ENCODE peak calls at places on chromosomes 12 and 14, in five cellular contexts. One of them, this sample, is unnamed.

GRCh38 chr14:30532264-30532663 is 26.7 kb upstream of the G2E3 start:
- DNase-seq in RWPE1: no peak
- DNase-seq in CD8-positive, alpha-beta T cell: no peak
- DNase-seq in activated B cell treated with CpG ODN at 0.5 μM for 24 hours: no peak
- DNase-seq in ovary: no peak
- DNase-seq in this sample: no peak

GRCh38 chr12:125028106-125028505 is 34.7 kb downstream of the BRI3BP start:
- DNase-seq in RWPE1: no peak
- DNase-seq in CD8-positive, alpha-beta T cell: no peak
- DNase-seq in activated B cell treated with CpG ODN at 0.5 μM for 24 hours: no peak
- DNase-seq in ovary: no peak
- DNase-seq in this sample: no peak

GRCh38 chr14:90521121-90521929 is 124.5 kb downstream of the CALM1 start:
- DNase-seq in RWPE1: no peak
- DNase-seq in CD8-positive, alpha-beta T cell: no peak
- DNase-seq in activated B cell treated with CpG ODN at 0.5 μM for 24 hours: no peak
- DNase-seq in ovary: peak; percentile 71
- DNase-seq in this sample: no peak

GRCh38 chr12:41942355-41942754 is 202.3 kb downstream of the GXYLT1 start:
- DNase-seq in RWPE1: no peak
- DNase-seq in CD8-positive, alpha-beta T cell: no peak
- DNase-seq in activated B cell treated with CpG ODN at 0.5 μM for 24 hours: no peak
- DNase-seq in ovary: no peak
- DNase-seq in this sample: no peak

GRCh38 chr12:64951944-64952343 is 127.5 kb downstream of the TBC1D30 start:
- DNase-seq in RWPE1: no peak
- DNase-seq in CD8-positive, alpha-beta T cell: no peak
- DNase-seq in activated B cell treated with CpG ODN at 0.5 μM for 24 hours: no peak
- DNase-seq in ovary: no peak
- DNase-seq in this sample: no peak

GRCh38 chr12:2299207-2299606 is 246.4 kb downstream of the CACNA1C start:
- DNase-seq in RWPE1: no peak
- DNase-seq in CD8-positive, alpha-beta T cell: no peak
- DNase-seq in activated B cell treated with CpG ODN at 0.5 μM for 24 hours: no peak
- DNase-seq in ovary: no peak
- DNase-seq in this sample: no peak

GRCh38 chr14:57066887-57067513 is 201.7 kb downstream of the EXOC5 start:
- DNase-seq in RWPE1: no peak
- DNase-seq in CD8-positive, alpha-beta T cell: no peak
- DNase-seq in activated B cell treated with CpG ODN at 0.5 μM for 24 hours: no peak
- DNase-seq in ovary: peak; percentile 26
- DNase-seq in this sample: no peak

GRCh38 chr14:81400202-81400678 is at the start of gene STON2:
- DNase-seq in RWPE1: peak; percentile 82
- DNase-seq in CD8-positive, alpha-beta T cell: no peak
- DNase-seq in activated B cell treated with CpG ODN at 0.5 μM for 24 hours: no peak
- DNase-seq in ovary: no peak
- DNase-seq in this sample: no peak

GRCh38 chr12:81022531-81022930 is 55.3 kb upstream of the ACSS3 start:
- DNase-seq in RWPE1: no peak
- DNase-seq in CD8-positive, alpha-beta T cell: no peak
- DNase-seq in activated B cell treated with CpG ODN at 0.5 μM for 24 hours: no peak
- DNase-seq in ovary: no peak
- DNase-seq in this sample: no peak

GRCh38 chr14:77654001-77654431 is 37.6 kb upstream of the SPTLC2 start:
- DNase-seq in RWPE1: no peak
- DNase-seq in CD8-positive, alpha-beta T cell: no peak
- DNase-seq in activated B cell treated with CpG ODN at 0.5 μM for 24 hours: no peak
- DNase-seq in ovary: no peak
- DNase-seq in this sample: no peak

GRCh38 chr14:23640524-23641141 is 4.5 kb downstream of the DHRS2 start:
- DNase-seq in RWPE1: no peak
- DNase-seq in CD8-positive, alpha-beta T cell: no peak
- DNase-seq in activated B cell treated with CpG ODN at 0.5 μM for 24 hours: no peak
- DNase-seq in ovary: peak; percentile 92
- DNase-seq in this sample: peak; percentile 53

DNA sequence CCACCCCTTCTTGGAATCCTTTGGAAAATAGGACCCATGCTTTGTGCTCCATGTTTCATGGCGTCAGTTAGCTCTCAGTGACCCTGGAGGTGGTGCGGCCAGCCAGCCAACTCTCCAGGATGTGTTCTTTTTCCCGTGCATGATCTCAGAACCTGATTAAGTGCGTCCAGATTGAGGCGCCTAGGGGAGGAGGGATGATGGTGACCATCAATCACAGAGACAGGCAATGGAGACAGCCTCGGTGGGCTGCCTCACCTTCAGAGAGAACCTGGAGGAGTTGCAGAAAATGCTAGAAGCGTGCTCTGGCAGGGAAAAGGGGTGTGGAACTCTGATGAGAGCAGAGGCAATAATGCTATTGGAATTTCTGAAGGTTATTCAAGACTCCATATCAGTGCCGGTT is 53.1 kb upstream of the IGF1 start:
- DNase-seq in RWPE1: no peak
- DNase-seq in CD8-positive, alpha-beta T cell: no peak
- DNase-seq in activated B cell treated with CpG ODN at 0.5 μM for 24 hours: no peak
- DNase-seq in ovary: no peak
- DNase-seq in this sample: no peak
- TF ChIP-seq CTCF in RWPE1: no peak
- TF ChIP-seq CTCF in CD8-positive, alpha-beta T cell: no peak
- TF ChIP-seq CTCF in activated B cell treated with CpG ODN at 0.5 μM for 24 hours: no peak
- TF ChIP-seq CTCF in ovary: no peak
- TF ChIP-seq CTCF in this sample: no peak

GRCh38 chr12:60977966-60978365 is 1282.2 kb upstream of the USP15 start:
- DNase-seq in RWPE1: peak; percentile 6
- DNase-seq in CD8-positive, alpha-beta T cell: no peak
- DNase-seq in activated B cell treated with CpG ODN at 0.5 μM for 24 hours: no peak
- DNase-seq in ovary: no peak
- DNase-seq in this sample: no peak
- TF ChIP-seq CTCF in RWPE1: no peak
- TF ChIP-seq CTCF in CD8-positive, alpha-beta T cell: no peak
- TF ChIP-seq CTCF in activated B cell treated with CpG ODN at 0.5 μM for 24 hours: no peak
- TF ChIP-seq CTCF in ovary: no peak
- TF ChIP-seq CTCF in this sample: no peak

GRCh38 chr12:111387747-111388365 is 17.9 kb upstream of the SH2B3 start:
- DNase-seq in RWPE1: no peak
- DNase-seq in CD8-positive, alpha-beta T cell: no peak
- DNase-seq in activated B cell treated with CpG ODN at 0.5 μM for 24 hours: no peak
- DNase-seq in ovary: no peak
- DNase-seq in this sample: no peak
- TF ChIP-seq CTCF in RWPE1: no peak
- TF ChIP-seq CTCF in CD8-positive, alpha-beta T cell: no peak
- TF ChIP-seq CTCF in activated B cell treated with CpG ODN at 0.5 μM for 24 hours: no peak
- TF ChIP-seq CTCF in ovary: no peak
- TF ChIP-seq CTCF in this sample: no peak

DNA sequence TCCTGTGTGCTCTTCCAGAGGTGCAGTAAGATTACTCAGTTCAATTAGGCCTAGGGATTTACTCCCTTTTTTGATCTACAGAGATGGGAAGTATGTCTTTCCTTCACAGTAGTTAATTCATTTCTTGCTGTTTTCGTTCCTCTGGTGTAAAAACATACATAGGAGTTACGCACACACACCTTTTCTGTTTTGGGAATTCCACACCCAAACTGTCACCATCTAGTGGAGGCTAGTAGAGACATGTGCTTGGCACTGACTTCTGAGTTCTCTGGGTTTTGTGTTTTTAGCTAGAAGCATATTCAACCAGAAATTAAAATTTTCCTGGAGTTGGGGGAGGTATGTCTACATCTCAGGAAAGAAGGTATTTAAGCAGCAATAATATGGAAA is 1.4 kb downstream of the SUSD6 start:
- DNase-seq in RWPE1: peak; percentile 28
- DNase-seq in CD8-positive, alpha-beta T cell: no peak
- DNase-seq in activated B cell treated with CpG ODN at 0.5 μM for 24 hours: no peak
- DNase-seq in ovary: no peak
- DNase-seq in this sample: no peak
- TF ChIP-seq CTCF in RWPE1: peak; percentile 31
- TF ChIP-seq CTCF in CD8-positive, alpha-beta T cell: no peak
- TF ChIP-seq CTCF in activated B cell treated with CpG ODN at 0.5 μM for 24 hours: no peak
- TF ChIP-seq CTCF in ovary: no peak
- TF ChIP-seq CTCF in this sample: peak; percentile 12

DNA sequence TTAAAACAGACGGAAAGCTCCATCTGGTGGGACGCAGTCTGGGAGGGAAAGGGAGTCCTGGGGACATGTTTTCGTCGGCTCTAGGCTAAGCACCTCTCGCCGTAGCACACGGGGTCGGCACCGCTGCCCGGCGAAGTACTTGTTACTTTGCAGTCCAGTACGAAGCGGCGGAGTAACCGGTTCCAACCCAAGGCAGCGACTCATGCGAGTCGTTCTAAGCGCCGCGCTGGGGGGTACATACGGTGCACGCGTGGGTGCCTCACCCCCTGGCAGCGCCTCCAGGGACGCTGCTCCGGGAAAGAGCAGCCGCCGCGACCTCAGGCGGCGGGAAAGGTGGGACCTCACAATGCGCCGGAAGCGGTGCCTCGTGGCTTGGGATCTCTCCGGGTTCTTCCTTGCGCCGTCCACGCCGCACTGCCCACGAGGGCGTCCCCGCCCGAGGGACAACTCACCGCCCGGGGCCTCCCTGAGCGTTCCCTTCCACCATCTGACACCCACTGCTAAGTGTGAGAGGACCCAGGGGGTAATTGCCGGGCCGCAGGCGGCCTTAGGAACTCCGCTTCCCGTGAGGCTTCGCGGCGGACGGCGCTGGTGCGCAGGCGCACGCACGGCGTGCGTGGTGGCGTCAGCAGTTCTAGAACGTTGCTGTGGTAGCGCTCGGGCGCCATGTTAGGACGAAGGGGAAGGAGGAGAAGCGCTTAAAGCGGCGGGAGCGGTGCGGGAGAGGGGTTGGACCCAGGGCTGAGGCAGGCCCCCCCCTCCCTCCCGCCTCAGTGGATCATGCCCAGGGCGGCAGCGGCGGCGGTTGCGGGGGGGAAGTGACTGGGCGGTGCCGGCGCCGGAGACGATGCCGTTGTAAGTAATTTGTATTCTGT is at the start of gene PAPOLA:
- DNase-seq in RWPE1: peak; percentile 90
- DNase-seq in CD8-positive, alpha-beta T cell: peak; percentile 94
- DNase-seq in activated B cell treated with CpG ODN at 0.5 μM for 24 hours: peak; percentile 96
- DNase-seq in ovary: peak; percentile 95
- DNase-seq in this sample: peak; percentile 56
- TF ChIP-seq CTCF in RWPE1: no peak
- TF ChIP-seq CTCF in CD8-positive, alpha-beta T cell: no peak
- TF ChIP-seq CTCF in activated B cell treated with CpG ODN at 0.5 μM for 24 hours: no peak
- TF ChIP-seq CTCF in ovary: no peak
- TF ChIP-seq CTCF in this sample: peak; percentile 22

GRCh38 chr12:123384318-123384993 is 524 bp downstream of the KMT5A start:
- DNase-seq in RWPE1: peak; percentile 25
- DNase-seq in CD8-positive, alpha-beta T cell: no peak
- DNase-seq in activated B cell treated with CpG ODN at 0.5 μM for 24 hours: no peak
- DNase-seq in ovary: no peak
- DNase-seq in this sample: no peak
- TF ChIP-seq CTCF in RWPE1: no peak
- TF ChIP-seq CTCF in CD8-positive, alpha-beta T cell: no peak
- TF ChIP-seq CTCF in activated B cell treated with CpG ODN at 0.5 μM for 24 hours: no peak
- TF ChIP-seq CTCF in ovary: no peak
- TF ChIP-seq CTCF in this sample: no peak

DNA sequence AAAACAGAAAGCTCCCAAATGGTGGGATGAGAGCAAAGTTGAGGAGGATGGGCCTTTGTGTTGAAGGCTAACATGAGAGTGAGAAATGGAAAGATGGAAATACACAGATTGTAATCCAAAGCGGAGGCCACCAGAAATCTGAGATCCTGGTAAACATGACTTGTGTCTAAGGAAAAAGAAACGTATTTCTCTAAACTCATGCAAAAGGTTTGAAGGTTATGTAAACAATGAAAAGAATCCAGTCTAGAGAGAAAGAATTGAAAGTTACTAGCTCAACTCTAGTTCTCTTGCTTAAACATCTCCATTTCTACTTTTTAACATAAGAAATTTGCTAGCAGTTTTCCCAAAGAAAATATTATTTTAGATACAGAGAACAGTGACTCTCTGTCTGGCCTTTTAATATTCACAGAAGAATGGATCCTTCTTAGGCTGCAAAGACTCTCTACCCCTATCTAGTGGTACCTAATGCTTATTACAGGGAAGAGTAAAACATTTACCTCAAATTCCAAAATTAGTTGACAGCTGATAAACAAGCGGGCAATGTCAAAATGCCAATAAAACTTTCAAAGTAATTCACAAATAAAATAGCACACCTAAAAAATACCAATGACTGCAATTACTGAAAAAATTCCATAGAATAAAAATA is 75.8 kb upstream of the SOX5 start:
- DNase-seq in RWPE1: no peak
- DNase-seq in CD8-positive, alpha-beta T cell: no peak
- DNase-seq in activated B cell treated with CpG ODN at 0.5 μM for 24 hours: no peak
- DNase-seq in ovary: no peak
- DNase-seq in this sample: no peak
- TF ChIP-seq CTCF in RWPE1: no peak
- TF ChIP-seq CTCF in CD8-positive, alpha-beta T cell: no peak
- TF ChIP-seq CTCF in activated B cell treated with CpG ODN at 0.5 μM for 24 hours: no peak
- TF ChIP-seq CTCF in ovary: no peak
- TF ChIP-seq CTCF in this sample: no peak

GRCh38 chr12:33944703-33945437 is 77.4 kb upstream of the ALG10 start:
- DNase-seq in RWPE1: no peak
- DNase-seq in CD8-positive, alpha-beta T cell: no peak
- DNase-seq in activated B cell treated with CpG ODN at 0.5 μM for 24 hours: no peak
- DNase-seq in ovary: no peak
- DNase-seq in this sample: no peak

GRCh38 chr12:33945438-33945784 is 76.9 kb upstream of the ALG10 start:
- DNase-seq in RWPE1: no peak
- DNase-seq in CD8-positive, alpha-beta T cell: no peak
- DNase-seq in activated B cell treated with CpG ODN at 0.5 μM for 24 hours: no peak
- DNase-seq in ovary: no peak
- DNase-seq in this sample: no peak

GRCh38 chr12:33942172-33942571 is 80.1 kb upstream of the ALG10 start:
- DNase-seq in RWPE1: no peak
- DNase-seq in CD8-positive, alpha-beta T cell: no peak
- DNase-seq in activated B cell treated with CpG ODN at 0.5 μM for 24 hours: no peak
- DNase-seq in ovary: no peak
- DNase-seq in this sample: no peak
- TF ChIP-seq CTCF in RWPE1: no peak
- TF ChIP-seq CTCF in CD8-positive, alpha-beta T cell: no peak
- TF ChIP-seq CTCF in activated B cell treated with CpG ODN at 0.5 μM for 24 hours: no peak
- TF ChIP-seq CTCF in ovary: no peak
- TF ChIP-seq CTCF in this sample: no peak

GRCh38 chr14:105469456-105470162 is 5.0 kb upstream of the CRIP2 start:
- DNase-seq in RWPE1: no peak
- DNase-seq in CD8-positive, alpha-beta T cell: no peak
- DNase-seq in activated B cell treated with CpG ODN at 0.5 μM for 24 hours: no peak
- DNase-seq in ovary: no peak
- DNase-seq in this sample: no peak

GRCh38 chr14:105472496-105472991 is 2.1 kb upstream of the CRIP2 start:
- DNase-seq in RWPE1: no peak
- DNase-seq in CD8-positive, alpha-beta T cell: no peak
- DNase-seq in activated B cell treated with CpG ODN at 0.5 μM for 24 hours: no peak
- DNase-seq in ovary: no peak
- DNase-seq in this sample: no peak

GRCh38 chr14:105471823-105472495 is 2.7 kb upstream of the CRIP2 start:
- DNase-seq in RWPE1: no peak
- DNase-seq in CD8-positive, alpha-beta T cell: no peak
- DNase-seq in activated B cell treated with CpG ODN at 0.5 μM for 24 hours: no peak
- DNase-seq in ovary: no peak
- DNase-seq in this sample: no peak

GRCh38 chr14:105470163-105470811 is 4.3 kb upstream of the CRIP2 start:
- DNase-seq in RWPE1: no peak
- DNase-seq in CD8-positive, alpha-beta T cell: no peak
- DNase-seq in activated B cell treated with CpG ODN at 0.5 μM for 24 hours: no peak
- DNase-seq in ovary: no peak
- DNase-seq in this sample: no peak

GRCh38 chr14:105470812-105471771 is 3.5 kb upstream of the CRIP2 start:
- DNase-seq in RWPE1: no peak
- DNase-seq in CD8-positive, alpha-beta T cell: no peak
- DNase-seq in activated B cell treated with CpG ODN at 0.5 μM for 24 hours: no peak
- DNase-seq in ovary: peak; percentile 46
- DNase-seq in this sample: no peak
- TF ChIP-seq CTCF in RWPE1: no peak
- TF ChIP-seq CTCF in CD8-positive, alpha-beta T cell: no peak
- TF ChIP-seq CTCF in activated B cell treated with CpG ODN at 0.5 μM for 24 hours: no peak
- TF ChIP-seq CTCF in ovary: no peak
- TF ChIP-seq CTCF in this sample: peak; percentile 10